ENCODE peak calls at places on chromosome 10, in six cellular contexts. One of them, this sample, is unnamed.
A peak's percentile ranks its signal among the peaks of the same experiment; 100 is the strongest.

GRCh38 chr10:88243847-88244730 is 339.0 kb downstream of the RNLS start:
- DNase-seq in coronary artery: peak; percentile 84
- DNase-seq in thoracic aorta: no peak
- DNase-seq in A549: no peak
- DNase-seq in choroid plexus epithelial cell: peak; percentile 75
- DNase-seq in A673: no peak
- DNase-seq in this sample: peak; percentile 57

GRCh38 chr10:60446855-60447254 is 57.2 kb upstream of the ANK3 start:
- DNase-seq in thoracic aorta: no peak
- DNase-seq in A549: no peak
- DNase-seq in A673: peak; percentile 79
- DNase-seq in choroid plexus epithelial cell: no peak
- DNase-seq in coronary artery: no peak
- DNase-seq in this sample: no peak

GRCh38 chr10:108323274-108323798 is 1158.8 kb upstream of the SORCS1 start:
- DNase-seq in A549: no peak
- DNase-seq in choroid plexus epithelial cell: no peak
- DNase-seq in thoracic aorta: no peak
- DNase-seq in A673: no peak
- DNase-seq in coronary artery: no peak
- DNase-seq in this sample: no peak

GRCh38 chr10:125550362-125550761 is 132.6 kb downstream of the TEX36 start:
- DNase-seq in A549: no peak
- DNase-seq in A673: no peak
- DNase-seq in choroid plexus epithelial cell: no peak
- DNase-seq in thoracic aorta: no peak
- DNase-seq in coronary artery: no peak
- DNase-seq in this sample: peak; percentile 74

GRCh38 chr10:113987156-113987555 is 56.5 kb upstream of the ADRB1 start:
- DNase-seq in A549: no peak
- DNase-seq in choroid plexus epithelial cell: no peak
- DNase-seq in thoracic aorta: no peak
- DNase-seq in coronary artery: no peak
- DNase-seq in A673: peak; percentile 77
- DNase-seq in this sample: no peak

GRCh38 chr10:99507265-99507664 is 25.5 kb upstream of the NKX2-3 start:
- DNase-seq in A673: no peak
- DNase-seq in choroid plexus epithelial cell: no peak
- DNase-seq in thoracic aorta: no peak
- DNase-seq in coronary artery: no peak
- DNase-seq in A549: no peak
- DNase-seq in this sample: no peak

GRCh38 chr10:34994565-34995142 is 95.5 kb downstream of the CUL2 start:
- DNase-seq in choroid plexus epithelial cell: peak; percentile 96
- DNase-seq in A673: peak; percentile 77
- DNase-seq in thoracic aorta: no peak
- DNase-seq in coronary artery: no peak
- DNase-seq in A549: peak; percentile 77
- DNase-seq in this sample: no peak

GRCh38 chr10:45602082-45602730 is 70.4 kb downstream of the ZFAND4 start:
- DNase-seq in coronary artery: no peak
- DNase-seq in A673: no peak
- DNase-seq in thoracic aorta: no peak
- DNase-seq in A549: no peak
- DNase-seq in choroid plexus epithelial cell: peak; percentile 45
- DNase-seq in this sample: peak; percentile 73

GRCh38 chr10:11149499-11149898 is 131.8 kb downstream of the CELF2 start:
- DNase-seq in A673: no peak
- DNase-seq in choroid plexus epithelial cell: no peak
- DNase-seq in coronary artery: no peak
- DNase-seq in thoracic aorta: no peak
- DNase-seq in A549: no peak
- DNase-seq in this sample: no peak

GRCh38 chr10:89644967-89645741 is at the start of gene PANK1:
- DNase-seq in A673: peak; percentile 88
- DNase-seq in coronary artery: peak; percentile 87
- DNase-seq in choroid plexus epithelial cell: peak; percentile 85
- DNase-seq in A549: peak; percentile 88
- DNase-seq in thoracic aorta: peak; percentile 38
- DNase-seq in this sample: peak; percentile 74

GRCh38 chr10:62873866-62874265 is 57.7 kb upstream of the EGR2 start:
- DNase-seq in coronary artery: no peak
- DNase-seq in A673: no peak
- DNase-seq in thoracic aorta: no peak
- DNase-seq in A549: no peak
- DNase-seq in choroid plexus epithelial cell: no peak
- DNase-seq in this sample: no peak

GRCh38 chr10:31773749-31774148 is 154.9 kb downstream of the ARHGAP12 start:
- DNase-seq in coronary artery: no peak
- DNase-seq in A549: no peak
- DNase-seq in A673: no peak
- DNase-seq in thoracic aorta: no peak
- DNase-seq in choroid plexus epithelial cell: no peak
- DNase-seq in this sample: no peak

GRCh38 chr10:89129850-89130396 is 77.2 kb downstream of the CH25H start:
- DNase-seq in A549: no peak
- DNase-seq in coronary artery: no peak
- DNase-seq in A673: no peak
- DNase-seq in choroid plexus epithelial cell: peak; percentile 69
- DNase-seq in thoracic aorta: no peak
- DNase-seq in this sample: peak; percentile 88

GRCh38 chr10:62817120-62817762 is 1.1 kb upstream of the EGR2 start:
- DNase-seq in coronary artery: peak; percentile 78
- DNase-seq in thoracic aorta: no peak
- DNase-seq in A673: peak; percentile 39
- DNase-seq in A549: no peak
- DNase-seq in choroid plexus epithelial cell: no peak
- DNase-seq in this sample: no peak

GRCh38 chr10:89683911-89684310 is 17.5 kb upstream of the KIF20B start:
- DNase-seq in choroid plexus epithelial cell: no peak
- DNase-seq in thoracic aorta: no peak
- DNase-seq in coronary artery: no peak
- DNase-seq in A673: no peak
- DNase-seq in A549: no peak
- DNase-seq in this sample: no peak

GRCh38 chr10:15813415-15813814 is 46.9 kb downstream of the MINDY3 start:
- DNase-seq in thoracic aorta: no peak
- DNase-seq in A673: peak; percentile 9
- DNase-seq in coronary artery: no peak
- DNase-seq in choroid plexus epithelial cell: peak; percentile 70
- DNase-seq in A549: no peak
- DNase-seq in this sample: peak; percentile 45

GRCh38 chr10:44576715-44577191 is 191.9 kb upstream of the CXCL12 start:
- DNase-seq in A549: no peak
- DNase-seq in choroid plexus epithelial cell: peak; percentile 35
- DNase-seq in coronary artery: peak; percentile 46
- DNase-seq in thoracic aorta: no peak
- DNase-seq in A673: no peak
- DNase-seq in this sample: no peak

GRCh38 chr10:14579405-14579804 is 195.3 kb downstream of the FAM107B start:
- DNase-seq in choroid plexus epithelial cell: peak; percentile 65
- DNase-seq in thoracic aorta: no peak
- DNase-seq in A549: no peak
- DNase-seq in A673: no peak
- DNase-seq in coronary artery: no peak
- DNase-seq in this sample: peak; percentile 13

GRCh38 chr10:47233631-47234030 is 66.4 kb upstream of the GDF10 start:
- DNase-seq in A549: no peak
- DNase-seq in choroid plexus epithelial cell: no peak
- DNase-seq in A673: no peak
- DNase-seq in thoracic aorta: no peak
- DNase-seq in coronary artery: peak; percentile 36
- DNase-seq in this sample: no peak

GRCh38 chr10:69334258-69335062 is 56.2 kb downstream of the HK1 start:
- DNase-seq in A549: no peak
- DNase-seq in thoracic aorta: no peak
- DNase-seq in choroid plexus epithelial cell: no peak
- DNase-seq in coronary artery: no peak
- DNase-seq in A673: no peak
- DNase-seq in this sample: no peak

GRCh38 chr10:69331161-69331560 is 52.9 kb downstream of the HK1 start:
- DNase-seq in A549: no peak
- DNase-seq in A673: no peak
- DNase-seq in coronary artery: no peak
- DNase-seq in choroid plexus epithelial cell: no peak
- DNase-seq in thoracic aorta: no peak
- DNase-seq in this sample: no peak

GRCh38 chr10:69332278-69333010 is 54.1 kb downstream of the HK1 start:
- DNase-seq in choroid plexus epithelial cell: no peak
- DNase-seq in A673: no peak
- DNase-seq in coronary artery: no peak
- DNase-seq in thoracic aorta: no peak
- DNase-seq in A549: no peak
- DNase-seq in this sample: no peak

GRCh38 chr10:69335063-69335587 is 56.8 kb downstream of the HK1 start:
- DNase-seq in A673: no peak
- DNase-seq in coronary artery: no peak
- DNase-seq in choroid plexus epithelial cell: peak; percentile 85
- DNase-seq in thoracic aorta: no peak
- DNase-seq in A549: no peak
- DNase-seq in this sample: no peak

DNA sequence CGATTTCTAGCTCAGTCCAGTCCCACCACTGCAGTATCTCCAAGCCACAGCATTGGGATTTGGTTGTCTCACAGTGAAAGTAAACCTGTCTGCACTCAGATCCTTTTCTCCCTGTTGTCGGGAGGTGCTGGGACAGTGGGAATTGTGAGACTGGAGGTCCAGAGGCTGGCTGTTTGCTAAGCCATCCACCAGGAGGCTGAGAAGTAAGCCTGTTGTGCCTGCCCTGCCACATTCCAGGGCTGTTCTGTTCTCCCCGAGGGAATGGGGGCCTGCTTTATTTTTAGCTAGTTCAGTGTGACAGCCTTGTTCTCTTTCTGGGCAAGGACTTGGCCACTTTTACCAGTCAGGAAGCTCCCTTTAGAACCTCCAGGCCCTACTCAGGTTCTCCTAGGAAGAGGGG is 54.9 kb downstream of the HK1 start:
- DNase-seq in thoracic aorta: no peak
- DNase-seq in coronary artery: peak; percentile 90
- DNase-seq in A549: no peak
- DNase-seq in A673: peak; percentile 57
- DNase-seq in choroid plexus epithelial cell: peak; percentile 44
- DNase-seq in this sample: no peak
- TF ChIP-seq CTCF in thoracic aorta: peak; percentile 71
- TF ChIP-seq CTCF in coronary artery: no peak
- TF ChIP-seq CTCF in A549: no peak
- TF ChIP-seq CTCF in A673: peak; percentile 36
- TF ChIP-seq CTCF in choroid plexus epithelial cell: peak; percentile 51
- TF ChIP-seq CTCF in this sample: peak; percentile 39

DNA sequence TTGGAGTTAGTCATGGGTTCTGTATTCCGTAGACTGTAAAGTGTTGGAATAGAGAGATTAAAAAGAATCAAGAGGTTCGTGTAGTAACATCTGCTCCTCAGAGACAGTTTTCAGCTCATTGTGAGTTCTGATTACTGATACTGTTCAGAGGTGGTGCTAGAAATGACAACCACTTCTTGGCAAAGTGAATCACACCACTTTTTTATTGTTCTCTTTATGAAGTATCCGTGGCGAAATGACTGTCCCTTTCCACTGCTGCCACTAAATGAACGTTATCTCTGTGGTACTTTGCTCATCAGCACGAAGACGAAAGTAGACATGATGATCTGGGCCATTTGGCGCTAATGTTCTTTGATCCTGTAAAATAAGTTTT is 860 bp downstream of the RPP30 start:
- DNase-seq in A673: no peak
- DNase-seq in A549: no peak
- DNase-seq in thoracic aorta: no peak
- DNase-seq in coronary artery: no peak
- DNase-seq in choroid plexus epithelial cell: no peak
- DNase-seq in this sample: no peak
- H3K4me3 ChIP-seq in A673: peak overlapping the region; percentile 87
- H3K4me3 ChIP-seq in A549: peak overlapping the region; percentile 74
- H3K4me3 ChIP-seq in thoracic aorta: peak overlapping the region; percentile 82
- H3K4me3 ChIP-seq in coronary artery: peak overlapping the region; percentile 93
- H3K4me3 ChIP-seq in choroid plexus epithelial cell: peak overlapping the region; percentile 98
- H3K4me3 ChIP-seq in this sample: peak overlapping the region; percentile 76

GRCh38 chr10:127278001-127278400 is 81.6 kb upstream of the INSYN2A start:
- DNase-seq in thoracic aorta: no peak
- DNase-seq in coronary artery: no peak
- DNase-seq in A673: no peak
- DNase-seq in A549: no peak
- DNase-seq in choroid plexus epithelial cell: peak; percentile 65
- DNase-seq in this sample: peak; percentile 24
- TF ChIP-seq CTCF in thoracic aorta: no peak
- TF ChIP-seq CTCF in coronary artery: no peak
- TF ChIP-seq CTCF in A673: no peak
- TF ChIP-seq CTCF in A549: no peak
- TF ChIP-seq CTCF in choroid plexus epithelial cell: no peak
- TF ChIP-seq CTCF in this sample: no peak

GRCh38 chr10:71396714-71397339 is at the start of gene CDH23:
- DNase-seq in coronary artery: peak; percentile 69
- DNase-seq in thoracic aorta: no peak
- DNase-seq in A673: peak; percentile 68
- DNase-seq in choroid plexus epithelial cell: no peak
- DNase-seq in A549: peak; percentile 59
- DNase-seq in this sample: no peak

GRCh38 chr10:71398991-71399375 is 2.3 kb downstream of the CDH23 start:
- DNase-seq in A673: no peak
- DNase-seq in thoracic aorta: no peak
- DNase-seq in choroid plexus epithelial cell: no peak
- DNase-seq in coronary artery: peak; percentile 43
- DNase-seq in A549: no peak
- DNase-seq in this sample: no peak

GRCh38 chr10:71396084-71396713 is 521 bp upstream of the CDH23 start:
- DNase-seq in A673: peak; percentile 86
- DNase-seq in coronary artery: peak; percentile 72
- DNase-seq in choroid plexus epithelial cell: peak; percentile 49
- DNase-seq in thoracic aorta: no peak
- DNase-seq in A549: peak; percentile 75
- DNase-seq in this sample: peak; percentile 19

GRCh38 chr10:71395621-71396020 is 1.1 kb upstream of the CDH23 start:
- DNase-seq in A673: peak; percentile 49
- DNase-seq in coronary artery: peak; percentile 8
- DNase-seq in A549: peak; percentile 69
- DNase-seq in choroid plexus epithelial cell: no peak
- DNase-seq in thoracic aorta: no peak
- DNase-seq in this sample: no peak

DNA sequence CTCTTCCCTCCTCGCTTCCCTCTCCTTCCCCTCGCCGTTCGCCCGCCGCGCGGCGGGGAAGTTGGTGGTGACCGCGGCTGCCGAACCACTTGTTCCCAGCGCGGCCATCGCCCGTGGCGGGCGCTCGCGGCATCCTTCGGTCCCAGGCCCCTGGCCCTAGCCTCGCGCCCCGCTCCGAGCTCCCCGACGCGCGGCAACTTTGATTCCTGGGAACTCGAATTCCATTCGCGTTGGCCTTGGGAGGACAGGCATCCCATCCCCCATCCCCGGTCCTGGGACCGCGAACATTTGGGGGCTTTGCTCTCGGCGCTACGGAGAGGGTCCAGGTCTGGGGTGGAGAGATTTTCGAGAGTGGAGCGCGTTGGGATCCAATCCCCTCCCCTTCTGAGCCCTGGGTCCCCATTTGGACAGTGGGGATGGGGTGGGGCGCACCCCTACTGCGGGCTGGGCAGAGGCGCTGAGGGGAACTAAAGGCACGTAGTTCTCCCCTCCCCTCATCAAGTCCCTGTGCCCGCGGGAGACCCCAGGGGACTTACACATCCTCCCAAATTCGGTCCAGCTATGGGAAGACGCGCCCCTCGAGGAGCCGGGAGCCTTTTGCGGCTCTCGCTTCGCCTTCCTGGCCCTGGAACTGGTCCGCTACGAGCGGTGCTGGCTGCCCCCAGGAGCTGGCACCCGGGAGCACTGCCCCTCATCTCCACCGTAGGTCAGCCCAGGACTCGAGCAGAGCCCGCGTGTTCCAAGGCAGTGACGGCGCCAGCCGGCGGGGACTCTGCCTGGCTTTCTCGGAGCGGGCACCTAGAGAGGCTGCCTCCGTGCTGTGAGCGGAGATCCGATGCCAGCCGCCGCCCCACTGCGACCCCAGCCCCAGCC is 856 bp downstream of the CDH23 start:
- DNase-seq in choroid plexus epithelial cell: no peak
- DNase-seq in A549: no peak
- DNase-seq in coronary artery: peak; percentile 68
- DNase-seq in thoracic aorta: no peak
- DNase-seq in A673: peak; percentile 40
- DNase-seq in this sample: no peak
- H3K4me3 ChIP-seq in choroid plexus epithelial cell: peak overlapping the region; percentile 17
- H3K4me3 ChIP-seq in A549: peak overlapping the region; percentile 58
- H3K4me3 ChIP-seq in coronary artery: peak overlapping the region; percentile 77
- H3K4me3 ChIP-seq in thoracic aorta: peak overlapping the region; percentile 75
- H3K4me3 ChIP-seq in A673: peak overlapping the region; percentile 67
- H3K4me3 ChIP-seq in this sample: no peak overlapping the region